ENCODE peak calls at places on chromosomes 1 and 21, in ten cellular contexts. One of them, this sample, is unnamed.

GRCh38 chr1:160768295-160768657 is 27.7 kb upstream of the LY9 start:
- DNase-seq in BJ: no peak
- DNase-seq in NCI-H748 treated with DMSO at 0.1 percent for 48 hours: no peak
- DNase-seq in tibial nerve: no peak
- DNase-seq in NCI-H446 treated with DMSO at 0.1 percent for 48 hours: no peak
- DNase-seq in HAP-1: no peak
- DNase-seq in NCI-H526 treated with DMSO at 0.1 percent for 48 hours: peak
- DNase-seq in activated T-cell treated with anti-CD3 and anti-CD28 coated beads for 24 hours: peak
- DNase-seq in fibroblast of lung: no peak
- DNase-seq in T-helper 2 cell: peak
- DNase-seq in this sample: no peak

GRCh38 chr21:45875416-45875760 is 106.2 kb upstream of the COL6A1 start:
- DNase-seq in NCI-H446 treated with DMSO at 0.1 percent for 48 hours: no peak
- DNase-seq in activated T-cell treated with anti-CD3 and anti-CD28 coated beads for 24 hours: no peak
- DNase-seq in T-helper 2 cell: no peak
- DNase-seq in BJ: no peak
- DNase-seq in tibial nerve: no peak
- DNase-seq in fibroblast of lung: no peak
- DNase-seq in NCI-H526 treated with DMSO at 0.1 percent for 48 hours: no peak
- DNase-seq in NCI-H748 treated with DMSO at 0.1 percent for 48 hours: no peak
- DNase-seq in HAP-1: no peak
- DNase-seq in this sample: no peak

GRCh38 chr1:17521946-17522612 is 17.4 kb upstream of the ARHGEF10L start:
- DNase-seq in NCI-H526 treated with DMSO at 0.1 percent for 48 hours: no peak
- DNase-seq in BJ: no peak
- DNase-seq in NCI-H748 treated with DMSO at 0.1 percent for 48 hours: no peak
- DNase-seq in NCI-H446 treated with DMSO at 0.1 percent for 48 hours: no peak
- DNase-seq in tibial nerve: no peak
- DNase-seq in fibroblast of lung: no peak
- DNase-seq in activated T-cell treated with anti-CD3 and anti-CD28 coated beads for 24 hours: no peak
- DNase-seq in HAP-1: no peak
- DNase-seq in T-helper 2 cell: no peak
- DNase-seq in this sample: no peak

GRCh38 chr1:159598196-159598595 is 10.6 kb downstream of the APCS start:
- DNase-seq in BJ: peak
- DNase-seq in NCI-H526 treated with DMSO at 0.1 percent for 48 hours: no peak
- DNase-seq in HAP-1: no peak
- DNase-seq in fibroblast of lung: peak
- DNase-seq in activated T-cell treated with anti-CD3 and anti-CD28 coated beads for 24 hours: no peak
- DNase-seq in T-helper 2 cell: no peak
- DNase-seq in NCI-H748 treated with DMSO at 0.1 percent for 48 hours: no peak
- DNase-seq in tibial nerve: no peak
- DNase-seq in NCI-H446 treated with DMSO at 0.1 percent for 48 hours: no peak
- DNase-seq in this sample: peak

GRCh38 chr1:112707217-112708001 is 482 bp upstream of the RHOC start:
- DNase-seq in BJ: no peak
- DNase-seq in activated T-cell treated with anti-CD3 and anti-CD28 coated beads for 24 hours: peak
- DNase-seq in NCI-H748 treated with DMSO at 0.1 percent for 48 hours: peak
- DNase-seq in tibial nerve: peak
- DNase-seq in T-helper 2 cell: peak
- DNase-seq in NCI-H526 treated with DMSO at 0.1 percent for 48 hours: peak
- DNase-seq in HAP-1: peak
- DNase-seq in fibroblast of lung: peak
- DNase-seq in NCI-H446 treated with DMSO at 0.1 percent for 48 hours: peak
- DNase-seq in this sample: peak

GRCh38 chr1:161801955-161802354 is 35.8 kb downstream of the ATF6 start:
- DNase-seq in NCI-H748 treated with DMSO at 0.1 percent for 48 hours: no peak
- DNase-seq in NCI-H526 treated with DMSO at 0.1 percent for 48 hours: no peak
- DNase-seq in fibroblast of lung: no peak
- DNase-seq in activated T-cell treated with anti-CD3 and anti-CD28 coated beads for 24 hours: no peak
- DNase-seq in HAP-1: no peak
- DNase-seq in BJ: no peak
- DNase-seq in NCI-H446 treated with DMSO at 0.1 percent for 48 hours: no peak
- DNase-seq in T-helper 2 cell: no peak
- DNase-seq in tibial nerve: no peak
- DNase-seq in this sample: no peak

GRCh38 chr1:1124786-1125642 is 9.1 kb upstream of the C1orf159 start:
- DNase-seq in T-helper 2 cell: no peak
- DNase-seq in fibroblast of lung: no peak
- DNase-seq in BJ: no peak
- DNase-seq in tibial nerve: no peak
- DNase-seq in NCI-H526 treated with DMSO at 0.1 percent for 48 hours: no peak
- DNase-seq in NCI-H748 treated with DMSO at 0.1 percent for 48 hours: no peak
- DNase-seq in activated T-cell treated with anti-CD3 and anti-CD28 coated beads for 24 hours: no peak
- DNase-seq in NCI-H446 treated with DMSO at 0.1 percent for 48 hours: no peak
- DNase-seq in HAP-1: no peak
- DNase-seq in this sample: no peak

GRCh38 chr1:9314711-9315379 is 22.2 kb downstream of the SPSB1 start:
- DNase-seq in NCI-H526 treated with DMSO at 0.1 percent for 48 hours: no peak
- DNase-seq in tibial nerve: no peak
- DNase-seq in BJ: no peak
- DNase-seq in HAP-1: no peak
- DNase-seq in T-helper 2 cell: no peak
- DNase-seq in fibroblast of lung: no peak
- DNase-seq in NCI-H446 treated with DMSO at 0.1 percent for 48 hours: no peak
- DNase-seq in NCI-H748 treated with DMSO at 0.1 percent for 48 hours: no peak
- DNase-seq in activated T-cell treated with anti-CD3 and anti-CD28 coated beads for 24 hours: no peak
- DNase-seq in this sample: no peak

GRCh38 chr21:46564391-46564790 is 40.5 kb downstream of the S100B start:
- DNase-seq in tibial nerve: no peak
- DNase-seq in HAP-1: no peak
- DNase-seq in NCI-H748 treated with DMSO at 0.1 percent for 48 hours: no peak
- DNase-seq in NCI-H526 treated with DMSO at 0.1 percent for 48 hours: no peak
- DNase-seq in T-helper 2 cell: no peak
- DNase-seq in BJ: no peak
- DNase-seq in NCI-H446 treated with DMSO at 0.1 percent for 48 hours: no peak
- DNase-seq in fibroblast of lung: no peak
- DNase-seq in activated T-cell treated with anti-CD3 and anti-CD28 coated beads for 24 hours: no peak
- DNase-seq in this sample: no peak

GRCh38 chr1:42173155-42173933 is 8.8 kb upstream of the GUCA2A start:
- DNase-seq in NCI-H446 treated with DMSO at 0.1 percent for 48 hours: peak
- DNase-seq in BJ: no peak
- DNase-seq in T-helper 2 cell: peak
- DNase-seq in fibroblast of lung: peak
- DNase-seq in activated T-cell treated with anti-CD3 and anti-CD28 coated beads for 24 hours: peak
- DNase-seq in tibial nerve: peak
- DNase-seq in NCI-H526 treated with DMSO at 0.1 percent for 48 hours: peak
- DNase-seq in HAP-1: peak
- DNase-seq in NCI-H748 treated with DMSO at 0.1 percent for 48 hours: peak
- DNase-seq in this sample: no peak

GRCh38 chr21:45986316-45987051 is 4.9 kb downstream of the COL6A1 start:
- DNase-seq in NCI-H446 treated with DMSO at 0.1 percent for 48 hours: no peak
- DNase-seq in BJ: no peak
- DNase-seq in T-helper 2 cell: no peak
- DNase-seq in fibroblast of lung: no peak
- DNase-seq in HAP-1: no peak
- DNase-seq in tibial nerve: no peak
- DNase-seq in NCI-H526 treated with DMSO at 0.1 percent for 48 hours: no peak
- DNase-seq in activated T-cell treated with anti-CD3 and anti-CD28 coated beads for 24 hours: no peak
- DNase-seq in NCI-H748 treated with DMSO at 0.1 percent for 48 hours: no peak
- DNase-seq in this sample: no peak

GRCh38 chr1:102891868-102892625 is 216.3 kb downstream of the COL11A1 start:
- DNase-seq in NCI-H748 treated with DMSO at 0.1 percent for 48 hours: no peak
- DNase-seq in NCI-H526 treated with DMSO at 0.1 percent for 48 hours: no peak
- DNase-seq in fibroblast of lung: peak
- DNase-seq in T-helper 2 cell: no peak
- DNase-seq in activated T-cell treated with anti-CD3 and anti-CD28 coated beads for 24 hours: no peak
- DNase-seq in tibial nerve: no peak
- DNase-seq in HAP-1: no peak
- DNase-seq in NCI-H446 treated with DMSO at 0.1 percent for 48 hours: no peak
- DNase-seq in BJ: peak
- DNase-seq in this sample: peak

GRCh38 chr1:64915381-64916274 is 50.7 kb downstream of the JAK1 start:
- DNase-seq in NCI-H748 treated with DMSO at 0.1 percent for 48 hours: no peak
- DNase-seq in tibial nerve: no peak
- DNase-seq in BJ: peak
- DNase-seq in T-helper 2 cell: no peak
- DNase-seq in NCI-H526 treated with DMSO at 0.1 percent for 48 hours: peak
- DNase-seq in activated T-cell treated with anti-CD3 and anti-CD28 coated beads for 24 hours: no peak
- DNase-seq in HAP-1: no peak
- DNase-seq in NCI-H446 treated with DMSO at 0.1 percent for 48 hours: no peak
- DNase-seq in fibroblast of lung: peak
- DNase-seq in this sample: no peak

GRCh38 chr1:39955547-39956539 is 898 bp downstream of the MFSD2A start:
- DNase-seq in NCI-H748 treated with DMSO at 0.1 percent for 48 hours: peak
- DNase-seq in activated T-cell treated with anti-CD3 and anti-CD28 coated beads for 24 hours: peak
- DNase-seq in tibial nerve: no peak
- DNase-seq in HAP-1: peak
- DNase-seq in NCI-H446 treated with DMSO at 0.1 percent for 48 hours: no peak
- DNase-seq in NCI-H526 treated with DMSO at 0.1 percent for 48 hours: peak
- DNase-seq in BJ: no peak
- DNase-seq in T-helper 2 cell: peak
- DNase-seq in fibroblast of lung: peak
- DNase-seq in this sample: peak

GRCh38 chr1:206831605-206832004 is 33.8 kb upstream of the IL20 start:
- DNase-seq in activated T-cell treated with anti-CD3 and anti-CD28 coated beads for 24 hours: no peak
- DNase-seq in NCI-H748 treated with DMSO at 0.1 percent for 48 hours: no peak
- DNase-seq in NCI-H526 treated with DMSO at 0.1 percent for 48 hours: no peak
- DNase-seq in NCI-H446 treated with DMSO at 0.1 percent for 48 hours: no peak
- DNase-seq in T-helper 2 cell: no peak
- DNase-seq in fibroblast of lung: no peak
- DNase-seq in tibial nerve: no peak
- DNase-seq in BJ: no peak
- DNase-seq in HAP-1: no peak
- DNase-seq in this sample: no peak

This sample was measured in HS-5.